ENCODE peak calls at places on chromosomes 12 and 14, in nine cellular contexts. One of them, this sample, is unnamed.

GRCh38 chr12:78185651-78186050 is 355.0 kb downstream of the NAV3 start:
- DNase-seq in frontal cortex: no peak
- DNase-seq in fibroblast of gingiva: no peak
- DNase-seq in SHP77: no peak
- DNase-seq in EH: no peak
- DNase-seq in RPMI7951: no peak
- DNase-seq in LoVo: no peak
- DNase-seq in HS-27A: no peak
- DNase-seq in heart left ventricle: no peak
- DNase-seq in this sample: no peak

GRCh38 chr12:130796985-130797686 is 41.9 kb downstream of the STX2 start:
- DNase-seq in frontal cortex: no peak
- DNase-seq in SHP77: no peak
- DNase-seq in RPMI7951: no peak
- DNase-seq in LoVo: no peak
- DNase-seq in fibroblast of gingiva: no peak
- DNase-seq in HS-27A: no peak
- DNase-seq in heart left ventricle: no peak
- DNase-seq in EH: no peak
- DNase-seq in this sample: no peak

GRCh38 chr14:89773151-89773550 is 181.4 kb downstream of the EFCAB11 start:
- DNase-seq in LoVo: no peak
- DNase-seq in RPMI7951: no peak
- DNase-seq in frontal cortex: no peak
- DNase-seq in EH: no peak
- DNase-seq in SHP77: peak; percentile 29
- DNase-seq in heart left ventricle: no peak
- DNase-seq in fibroblast of gingiva: no peak
- DNase-seq in HS-27A: no peak
- DNase-seq in this sample: no peak

GRCh38 chr12:66495709-66496108 is 183.2 kb downstream of the GRIP1 start:
- DNase-seq in frontal cortex: no peak
- DNase-seq in fibroblast of gingiva: no peak
- DNase-seq in SHP77: no peak
- DNase-seq in HS-27A: no peak
- DNase-seq in LoVo: no peak
- DNase-seq in heart left ventricle: no peak
- DNase-seq in EH: no peak
- DNase-seq in RPMI7951: no peak
- DNase-seq in this sample: no peak

GRCh38 chr14:40367717-40368116 is 935.5 kb upstream of the FBXO33 start:
- DNase-seq in HS-27A: no peak
- DNase-seq in EH: no peak
- DNase-seq in RPMI7951: no peak
- DNase-seq in LoVo: no peak
- DNase-seq in heart left ventricle: no peak
- DNase-seq in frontal cortex: no peak
- DNase-seq in SHP77: no peak
- DNase-seq in fibroblast of gingiva: no peak
- DNase-seq in this sample: no peak

GRCh38 chr14:93733646-93734045 is 54.6 kb downstream of the PRIMA1 start:
- DNase-seq in HS-27A: no peak
- DNase-seq in heart left ventricle: no peak
- DNase-seq in SHP77: no peak
- DNase-seq in frontal cortex: peak; percentile 47
- DNase-seq in RPMI7951: no peak
- DNase-seq in LoVo: no peak
- DNase-seq in EH: no peak
- DNase-seq in fibroblast of gingiva: no peak
- DNase-seq in this sample: no peak

GRCh38 chr12:32477714-32478113 is 78.4 kb downstream of the FGD4 start:
- DNase-seq in LoVo: no peak
- DNase-seq in RPMI7951: peak; percentile 9
- DNase-seq in heart left ventricle: no peak
- DNase-seq in SHP77: no peak
- DNase-seq in frontal cortex: no peak
- DNase-seq in EH: peak; percentile 27
- DNase-seq in HS-27A: no peak
- DNase-seq in fibroblast of gingiva: no peak
- DNase-seq in this sample: no peak

GRCh38 chr12:93215290-93215678 is 162.4 kb upstream of the NUDT4 start:
- DNase-seq in SHP77: no peak
- DNase-seq in HS-27A: no peak
- DNase-seq in fibroblast of gingiva: no peak
- DNase-seq in LoVo: no peak
- DNase-seq in heart left ventricle: no peak
- DNase-seq in EH: no peak
- DNase-seq in RPMI7951: no peak
- DNase-seq in frontal cortex: no peak
- DNase-seq in this sample: no peak

GRCh38 chr12:98238513-98238912 is 276.9 kb upstream of the TMPO start:
- DNase-seq in EH: peak; percentile 26
- DNase-seq in fibroblast of gingiva: peak; percentile 65
- DNase-seq in RPMI7951: peak; percentile 33
- DNase-seq in HS-27A: peak; percentile 43
- DNase-seq in heart left ventricle: no peak
- DNase-seq in SHP77: no peak
- DNase-seq in LoVo: no peak
- DNase-seq in frontal cortex: no peak
- DNase-seq in this sample: no peak

GRCh38 chr14:105711841-105712460 is 185.6 kb downstream of the TMEM121 start:
- DNase-seq in heart left ventricle: no peak
- DNase-seq in frontal cortex: no peak
- DNase-seq in LoVo: no peak
- DNase-seq in EH: no peak
- DNase-seq in SHP77: no peak
- DNase-seq in fibroblast of gingiva: no peak
- DNase-seq in HS-27A: no peak
- DNase-seq in RPMI7951: no peak
- DNase-seq in this sample: no peak

GRCh38 chr12:42590324-42590934 is 883 bp upstream of the PRICKLE1 start:
- DNase-seq in frontal cortex: no peak
- DNase-seq in heart left ventricle: peak; percentile 37
- DNase-seq in HS-27A: no peak
- DNase-seq in SHP77: no peak
- DNase-seq in LoVo: no peak
- DNase-seq in EH: no peak
- DNase-seq in RPMI7951: peak; percentile 33
- DNase-seq in fibroblast of gingiva: no peak
- DNase-seq in this sample: no peak

GRCh38 chr12:47189753-47190152 is 110.0 kb upstream of the AMIGO2 start:
- DNase-seq in fibroblast of gingiva: no peak
- DNase-seq in frontal cortex: no peak
- DNase-seq in EH: no peak
- DNase-seq in heart left ventricle: no peak
- DNase-seq in HS-27A: no peak
- DNase-seq in RPMI7951: no peak
- DNase-seq in LoVo: no peak
- DNase-seq in SHP77: no peak
- DNase-seq in this sample: no peak

GRCh38 chr12:113347892-113348291 is 10.5 kb upstream of the PLBD2 start:
- DNase-seq in RPMI7951: no peak
- DNase-seq in LoVo: no peak
- DNase-seq in fibroblast of gingiva: no peak
- DNase-seq in heart left ventricle: no peak
- DNase-seq in EH: no peak
- DNase-seq in HS-27A: no peak
- DNase-seq in SHP77: no peak
- DNase-seq in frontal cortex: no peak
- DNase-seq in this sample: no peak

GRCh38 chr12:9756174-9756573 is 4.5 kb downstream of the CD69 start:
- DNase-seq in LoVo: no peak
- DNase-seq in EH: no peak
- DNase-seq in frontal cortex: no peak
- DNase-seq in HS-27A: no peak
- DNase-seq in SHP77: no peak
- DNase-seq in heart left ventricle: no peak
- DNase-seq in fibroblast of gingiva: no peak
- DNase-seq in RPMI7951: no peak
- DNase-seq in this sample: no peak

GRCh38 chr14:104372390-104373054 is 207.0 kb upstream of the C14orf180 start:
- DNase-seq in RPMI7951: no peak
- DNase-seq in SHP77: no peak
- DNase-seq in fibroblast of gingiva: no peak
- DNase-seq in LoVo: no peak
- DNase-seq in heart left ventricle: no peak
- DNase-seq in EH: no peak
- DNase-seq in frontal cortex: no peak
- DNase-seq in HS-27A: no peak
- DNase-seq in this sample: no peak

GRCh38 chr14:53032161-53032803 is 81.4 kb upstream of the FERMT2 start:
- DNase-seq in SHP77: no peak
- DNase-seq in LoVo: peak; percentile 32
- DNase-seq in heart left ventricle: peak; percentile 60
- DNase-seq in RPMI7951: peak; percentile 86
- DNase-seq in frontal cortex: no peak
- DNase-seq in fibroblast of gingiva: peak; percentile 87
- DNase-seq in EH: peak; percentile 94
- DNase-seq in HS-27A: peak; percentile 92
- DNase-seq in this sample: no peak

GRCh38 chr12:65536876-65537661 is 258.6 kb downstream of the MSRB3 start:
- DNase-seq in fibroblast of gingiva: peak; percentile 99
- DNase-seq in HS-27A: peak; percentile 99
- DNase-seq in frontal cortex: no peak
- DNase-seq in RPMI7951: peak; percentile 100
- DNase-seq in SHP77: no peak
- DNase-seq in EH: peak; percentile 100
- DNase-seq in heart left ventricle: peak; percentile 26
- DNase-seq in LoVo: peak; percentile 93
- DNase-seq in this sample: no peak

GRCh38 chr12:65084579-65084978 is 36.5 kb downstream of the WIF1 start:
- DNase-seq in frontal cortex: no peak
- DNase-seq in RPMI7951: no peak
- DNase-seq in fibroblast of gingiva: no peak
- DNase-seq in heart left ventricle: no peak
- DNase-seq in HS-27A: no peak
- DNase-seq in SHP77: no peak
- DNase-seq in LoVo: no peak
- DNase-seq in EH: no peak
- DNase-seq in this sample: no peak

GRCh38 chr12:2825133-2825532 is 9.7 kb downstream of the NRIP2 start:
- DNase-seq in SHP77: no peak
- DNase-seq in EH: no peak
- DNase-seq in RPMI7951: no peak
- DNase-seq in heart left ventricle: no peak
- DNase-seq in LoVo: no peak
- DNase-seq in fibroblast of gingiva: no peak
- DNase-seq in frontal cortex: no peak
- DNase-seq in HS-27A: no peak
- DNase-seq in this sample: no peak

GRCh38 chr14:60654303-60654925 is 5.1 kb upstream of the SIX1 start:
- DNase-seq in LoVo: no peak
- DNase-seq in SHP77: no peak
- DNase-seq in HS-27A: no peak
- DNase-seq in frontal cortex: no peak
- DNase-seq in EH: peak; percentile 95
- DNase-seq in RPMI7951: peak; percentile 17
- DNase-seq in heart left ventricle: no peak
- DNase-seq in fibroblast of gingiva: peak; percentile 95
- DNase-seq in this sample: no peak

GRCh38 chr12:117119592-117120198 is 20.5 kb upstream of the TESC start:
- DNase-seq in RPMI7951: no peak
- DNase-seq in LoVo: peak; percentile 65
- DNase-seq in frontal cortex: no peak
- DNase-seq in HS-27A: no peak
- DNase-seq in fibroblast of gingiva: no peak
- DNase-seq in heart left ventricle: no peak
- DNase-seq in EH: peak; percentile 35
- DNase-seq in SHP77: peak; percentile 85
- DNase-seq in this sample: peak; percentile 28

GRCh38 chr14:56005580-56006053 is 112.6 kb upstream of the PELI2 start:
- DNase-seq in heart left ventricle: no peak
- DNase-seq in LoVo: no peak
- DNase-seq in RPMI7951: peak; percentile 11
- DNase-seq in EH: no peak
- DNase-seq in fibroblast of gingiva: no peak
- DNase-seq in HS-27A: no peak
- DNase-seq in SHP77: no peak
- DNase-seq in frontal cortex: no peak
- DNase-seq in this sample: no peak

GRCh38 chr12:121301876-121302275 is 5.4 kb upstream of the CAMKK2 start:
- DNase-seq in EH: no peak
- DNase-seq in fibroblast of gingiva: peak; percentile 32
- DNase-seq in HS-27A: no peak
- DNase-seq in LoVo: no peak
- DNase-seq in frontal cortex: no peak
- DNase-seq in SHP77: no peak
- DNase-seq in RPMI7951: no peak
- DNase-seq in heart left ventricle: no peak
- DNase-seq in this sample: no peak